ENCODE peak calls at places on chromosomes 6 and 20, in seven cellular contexts. S is naive thymus-derived CD4-positive, alpha-beta T cell; K is cardiac muscle cell; Q is fibroblast of mammary gland; T is A549; H is prostate gland; N is adipocyte. M is an unnamed sample.

GRCh38 chr6:107932580-107932979 is 25.4 kb downstream of the SEC63 start:
- DNase-seq in S (no peak), K (no peak), Q (no peak), T (no peak), H (no peak), N (no peak), M (no peak)

GRCh38 chr6:140774080-140774505 is 1358.6 kb upstream of the GJE1 start:
- DNase-seq in S (no peak), K (peak), Q (peak), T (no peak), H (no peak), N (peak), M (peak)

GRCh38 chr6:34865107-34865506 is 22.7 kb downstream of the TAF11 start:
- DNase-seq in S (no peak), K (peak), Q (no peak), T (no peak), H (no peak), N (no peak), M (no peak)

GRCh38 chr6:154257074-154257473 is 99.5 kb downstream of the IPCEF1 start:
- DNase-seq in S (no peak), K (no peak), Q (peak), T (no peak), H (no peak), N (no peak), M (no peak)

GRCh38 chr6:68087399-68088133 is 547.5 kb upstream of the ADGRB3 start:
- DNase-seq in S (peak), K (peak), Q (peak), T (no peak), H (no peak), N (peak), M (no peak)

GRCh38 chr20:49579195-49579594 is 11.3 kb upstream of the PTGIS start:
- DNase-seq in S (no peak), K (no peak), Q (no peak), T (no peak), H (no peak), N (no peak), M (no peak)

GRCh38 chr6:157550114-157550989 is 169.4 kb downstream of the ZDHHC14 start:
- DNase-seq in S (peak), K (no peak), Q (no peak), T (no peak), H (no peak), N (no peak), M (no peak)

GRCh38 chr6:127966616-127967015 is 65.8 kb upstream of the THEMIS start:
- DNase-seq in S (no peak), K (peak), Q (no peak), T (no peak), H (no peak), N (peak), M (peak)

GRCh38 chr6:168078199-168078942 is 641 bp downstream of the FRMD1 start:
- DNase-seq in S (no peak), K (peak), Q (no peak), T (no peak), H (no peak), N (no peak), M (no peak)

GRCh38 chr20:59752704-59753460 is 148.5 kb downstream of the PHACTR3 start:
- DNase-seq in S (no peak), K (no peak), Q (no peak), T (no peak), H (no peak), N (peak), M (no peak)

GRCh38 chr20:61896058-61896961 is 169.4 kb downstream of the TAF4 start:
- DNase-seq in S (no peak), K (peak), Q (peak), T (peak), H (no peak), N (peak), M (no peak)

GRCh38 chr6:169930799-169931198 is 179.4 kb downstream of the ERMARD start:
- DNase-seq in S (peak), K (no peak), Q (no peak), T (peak), H (no peak), N (no peak), M (no peak)

GRCh38 chr20:35461620-35462019 is 6.2 kb downstream of the CEP250 start:
- DNase-seq in S (no peak), K (peak), Q (no peak), T (no peak), H (no peak), N (no peak), M (no peak)

GRCh38 chr20:62388839-62389600 is 2.1 kb downstream of the RPS21 start:
- DNase-seq in S (no peak), K (no peak), Q (no peak), T (no peak), H (no peak), N (no peak), M (no peak)

GRCh38 chr6:56808871-56809359 is 146.0 kb upstream of the BEND6 start:
- DNase-seq in S (no peak), K (no peak), Q (peak), T (peak), H (no peak), N (peak), M (no peak)

GRCh38 chr6:56807335-56807991 is 147.4 kb upstream of the BEND6 start:
- DNase-seq in S (no peak), K (no peak), Q (peak), T (no peak), H (no peak), N (peak), M (no peak)

GRCh38 chr6:56804996-56805395 is 149.9 kb upstream of the BEND6 start:
- DNase-seq in S (no peak), K (peak), Q (peak), T (peak), H (no peak), N (peak), M (no peak)

GRCh38 chr6:56806368-56806767 is 148.5 kb upstream of the BEND6 start:
- DNase-seq in S (no peak), K (no peak), Q (no peak), T (no peak), H (no peak), N (no peak), M (no peak)

DNA sequence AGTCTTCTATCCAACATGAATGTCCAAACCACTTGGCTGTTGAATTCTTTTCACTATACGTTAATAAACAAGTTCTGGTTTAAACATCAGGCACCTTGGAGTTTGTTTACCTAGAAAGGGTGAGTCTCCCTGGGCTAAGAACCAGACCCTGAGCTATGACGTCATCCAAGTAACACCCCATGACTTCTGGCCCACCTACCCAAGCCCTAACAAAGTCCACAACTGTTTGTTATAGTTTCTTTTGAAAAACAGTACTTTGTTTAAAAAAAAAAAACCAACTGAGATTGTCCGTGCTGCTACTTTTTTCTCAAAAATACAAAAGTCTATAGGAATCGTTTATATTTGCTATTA is 146.9 kb upstream of the BEND6 start:
- DNase-seq in S (no peak), K (no peak), Q (peak), T (peak), H (no peak), N (no peak), M (no peak)
- H3K4me3 ChIP-seq in S (no peak), K (no peak), Q (no peak), T (no peak), H (no peak), N (no peak), M (no peak)

DNA sequence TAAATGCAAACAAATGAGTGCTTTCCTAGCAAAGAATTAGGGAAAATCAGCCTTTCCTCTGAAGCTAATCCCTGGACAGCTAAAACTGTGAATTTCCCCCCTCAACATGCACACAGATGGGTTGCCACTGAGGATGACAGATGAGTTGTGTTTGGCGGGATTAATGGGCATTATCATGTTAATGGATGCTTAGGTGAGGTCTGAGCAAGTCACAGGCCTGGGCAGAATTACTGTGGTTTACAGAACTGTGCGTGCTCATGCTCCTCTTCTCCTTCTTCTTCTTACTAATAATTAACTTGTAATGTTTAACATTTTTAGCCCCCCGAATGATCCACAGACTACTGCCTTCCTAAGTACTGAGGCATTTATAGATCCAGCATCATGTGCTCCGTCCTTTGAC is 753.3 kb upstream of the MMS22L start:
- DNase-seq in S (no peak), K (no peak), Q (no peak), T (no peak), H (no peak), N (no peak), M (no peak)
- H3K4me3 ChIP-seq in S (no peak), K (no peak), Q (no peak), T (no peak), H (no peak), N (no peak), M (no peak)

DNA sequence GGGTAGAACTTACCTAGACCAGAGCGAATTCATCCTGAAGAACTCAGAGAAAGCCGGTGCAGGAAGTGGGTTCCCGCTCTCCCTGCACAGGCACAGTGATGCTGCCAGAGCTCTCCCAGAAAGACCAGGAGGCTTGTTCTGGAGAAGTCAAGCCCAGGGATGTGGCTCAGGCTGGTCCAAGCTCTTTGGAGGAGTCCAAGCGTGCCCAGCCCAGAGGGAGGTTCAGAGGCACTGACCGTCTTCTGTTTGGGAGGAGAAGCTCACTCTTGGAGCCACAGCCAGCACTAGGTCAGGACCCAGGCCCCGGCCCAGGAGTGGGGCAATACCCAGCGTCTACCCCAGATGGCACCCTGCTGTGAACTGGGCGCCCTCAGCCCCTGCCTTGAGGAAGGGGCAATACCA is 1.5 kb upstream of the PMEPA1 start:
- DNase-seq in S (no peak), K (no peak), Q (no peak), T (peak), H (peak), N (no peak), M (no peak)
- H3K4me3 ChIP-seq in S (peak), K (no peak), Q (no peak), T (peak), H (peak), N (peak), M (no peak)

GRCh38 chr20:38447251-38447661 is 12.1 kb upstream of the SNHG17 start:
- DNase-seq in S (no peak), K (no peak), Q (no peak), T (no peak), H (no peak), N (no peak), M (no peak)

GRCh38 chr20:38446441-38447209 is 11.5 kb upstream of the SNHG17 start:
- DNase-seq in S (peak), K (peak), Q (peak), T (peak), H (peak), N (peak), M (peak)

GRCh38 chr20:38445901-38446425 is 10.8 kb upstream of the SNHG17 start:
- DNase-seq in S (no peak), K (no peak), Q (no peak), T (no peak), H (no peak), N (no peak), M (no peak)

GRCh38 chr20:38449046-38449445 is 13.9 kb upstream of the SNHG17 start:
- DNase-seq in S (no peak), K (no peak), Q (no peak), T (no peak), H (no peak), N (no peak), M (no peak)

GRCh38 chr20:38447931-38448675 is 13.0 kb upstream of the SNHG17 start:
- DNase-seq in S (no peak), K (no peak), Q (no peak), T (no peak), H (no peak), N (no peak), M (no peak)
- H3K4me3 ChIP-seq in S (no peak), K (no peak), Q (no peak), T (peak), H (peak), N (peak), M (no peak)

GRCh38 chr6:135018057-135018456 is 36.6 kb downstream of the HBS1L start:
- DNase-seq in S (peak), K (no peak), Q (no peak), T (no peak), H (no peak), N (no peak), M (no peak)

GRCh38 chr6:135012349-135012748 is 42.3 kb downstream of the HBS1L start:
- DNase-seq in S (no peak), K (no peak), Q (no peak), T (no peak), H (no peak), N (no peak), M (no peak)

GRCh38 chr6:135012764-135013163 is 41.9 kb downstream of the HBS1L start:
- DNase-seq in S (no peak), K (peak), Q (peak), T (no peak), H (no peak), N (peak), M (peak)

GRCh38 chr6:135013211-135013610 is 41.4 kb downstream of the HBS1L start:
- DNase-seq in S (no peak), K (no peak), Q (no peak), T (no peak), H (no peak), N (no peak), M (no peak)

GRCh38 chr6:135014353-135014832 is 40.2 kb downstream of the HBS1L start:
- DNase-seq in S (peak), K (no peak), Q (no peak), T (no peak), H (no peak), N (no peak), M (no peak)
- H3K4me3 ChIP-seq in S (peak), K (no peak), Q (no peak), T (no peak), H (no peak), N (no peak), M (no peak)

GRCh38 chr6:3382399-3383279 is 74.2 kb downstream of the SLC22A23 start:
- DNase-seq in S (no peak), K (no peak), Q (peak), T (peak), H (no peak), N (no peak), M (no peak)
- H3K4me3 ChIP-seq in S (no peak), K (no peak), Q (no peak), T (no peak), H (no peak), N (no peak), M (no peak)